ENCODE peak calls at places on chromosomes 7 and 10, in eight cellular contexts. C is upper lobe of right lung; O is effector CD4-positive, alpha-beta T cell; I is stimulated activated CD4-positive, alpha-beta T cell treated with anti-CD3 and anti-CD28 coated beads, TNF-alpha, amount 100 ng/mL, for 1 hour; X is cardiac fibroblast; Q is CD8-positive, alpha-beta memory T cell; E is cerebellar nuclear complex; V is CD4-positive, alpha-beta T cell. Y is an unnamed sample.

GRCh38 chr10:11742009-11742778 is at the start of gene ECHDC3:
- DNase-seq in C (peak), O (peak), I (peak), X (peak), Q (no peak), E (no peak), V (peak), Y (no peak)

GRCh38 chr7:14095233-14095950 is 105.9 kb upstream of the ETV1 start:
- DNase-seq in C (no peak), O (no peak), I (no peak), X (no peak), Q (no peak), E (no peak), V (no peak), Y (no peak)

GRCh38 chr10:6739530-6740174 is 159.6 kb upstream of the PRKCQ start:
- DNase-seq in C (no peak), O (no peak), I (no peak), X (no peak), Q (no peak), E (no peak), V (no peak), Y (no peak)

GRCh38 chr7:121331048-121331447 is 2.2 kb downstream of the WNT16 start:
- DNase-seq in C (no peak), O (no peak), I (no peak), X (no peak), Q (no peak), E (no peak), V (no peak), Y (no peak)

GRCh38 chr7:73892003-73892975 is 31.3 kb downstream of the TMEM270 start:
- DNase-seq in C (no peak), O (no peak), I (no peak), X (peak), Q (no peak), E (no peak), V (no peak), Y (no peak)

GRCh38 chr10:124329941-124330340 is 88.8 kb downstream of the OAT start:
- DNase-seq in C (no peak), O (no peak), I (no peak), X (no peak), Q (no peak), E (no peak), V (no peak), Y (no peak)

GRCh38 chr7:150357277-150357676 is 11.3 kb upstream of the REPIN1 start:
- DNase-seq in C (peak), O (peak), I (peak), X (no peak), Q (peak), E (no peak), V (peak), Y (no peak)

GRCh38 chr10:48526371-48526821 is 78.5 kb downstream of the ARHGAP22 start:
- DNase-seq in C (no peak), O (no peak), I (no peak), X (peak), Q (no peak), E (no peak), V (no peak), Y (no peak)

GRCh38 chr10:42872865-42873435 is 90.4 kb downstream of the BMS1 start:
- DNase-seq in C (no peak), O (no peak), I (no peak), X (no peak), Q (no peak), E (no peak), V (no peak), Y (no peak)

GRCh38 chr10:19845963-19846362 is 29.7 kb downstream of the PLXDC2 start:
- DNase-seq in C (no peak), O (no peak), I (no peak), X (peak), Q (no peak), E (no peak), V (no peak), Y (no peak)

GRCh38 chr7:48611993-48612392 is 312.4 kb upstream of the CDC14C start:
- DNase-seq in C (no peak), O (no peak), I (no peak), X (no peak), Q (no peak), E (no peak), V (no peak), Y (no peak)

GRCh38 chr7:106056513-106057203 is 55.5 kb downstream of the SYPL1 start:
- DNase-seq in C (peak), O (peak), I (peak), X (peak), Q (peak), E (no peak), V (peak), Y (no peak)

GRCh38 chr7:107879400-107880035 is 11.5 kb upstream of the DLD start:
- DNase-seq in C (no peak), O (peak), I (no peak), X (peak), Q (peak), E (no peak), V (peak), Y (no peak)

GRCh38 chr7:94562525-94562924 is 52.9 kb downstream of the CASD1 start:
- DNase-seq in C (no peak), O (no peak), I (no peak), X (peak), Q (no peak), E (no peak), V (no peak), Y (no peak)

GRCh38 chr7:70390251-70390650 is 741.7 kb upstream of the GALNT17 start:
- DNase-seq in C (no peak), O (no peak), I (no peak), X (no peak), Q (no peak), E (no peak), V (no peak), Y (no peak)

GRCh38 chr10:30811665-30812017 is 182.1 kb upstream of the LYZL2 start:
- DNase-seq in C (no peak), O (no peak), I (no peak), X (peak), Q (no peak), E (no peak), V (peak), Y (no peak)

GRCh38 chr7:146885231-146885630 is 768.6 kb downstream of the CNTNAP2 start:
- DNase-seq in C (no peak), O (no peak), I (no peak), X (no peak), Q (no peak), E (no peak), V (no peak), Y (no peak)

GRCh38 chr10:118927317-118927716 is 102.2 kb upstream of the NANOS1 start:
- DNase-seq in C (no peak), O (no peak), I (no peak), X (peak), Q (no peak), E (no peak), V (no peak), Y (no peak)

GRCh38 chr7:153381275-153382119 is 621.9 kb downstream of the ACTR3B start:
- DNase-seq in C (peak), O (no peak), I (no peak), X (no peak), Q (no peak), E (no peak), V (no peak), Y (no peak)

GRCh38 chr10:76036410-76036940 is 605.1 kb downstream of the LRMDA start:
- DNase-seq in C (peak), O (no peak), I (peak), X (peak), Q (no peak), E (no peak), V (peak), Y (no peak)

GRCh38 chr7:144820557-144820956 is 15.3 kb downstream of the TPK1 start:
- DNase-seq in C (no peak), O (no peak), I (no peak), X (no peak), Q (no peak), E (no peak), V (no peak), Y (no peak)

GRCh38 chr10:132464256-132465192 is 67.5 kb downstream of the PWWP2B start:
- DNase-seq in C (peak), O (no peak), I (no peak), X (peak), Q (peak), E (peak), V (no peak), Y (no peak)

GRCh38 chr10:64209574-64209973 is 688.4 kb downstream of the REEP3 start:
- DNase-seq in C (no peak), O (no peak), I (no peak), X (no peak), Q (no peak), E (no peak), V (no peak), Y (no peak)

GRCh38 chr10:20892796-20893195 is 4.3 kb downstream of the NEBL start:
- DNase-seq in C (no peak), O (no peak), I (no peak), X (peak), Q (no peak), E (no peak), V (no peak), Y (no peak)